ENCODE peak calls at places on chromosomes 4 and X, in ten cellular contexts. J is NCI-H1092; L is HS-27A; T is activated T-cell treated with anti-CD3 and anti-CD28 coated beads, Interleukin-2, amount 50 U/mL, for 48 hours; Y is HL-60; S is M059J; G is stromal cell of bone marrow; Q is sciatic nerve; Z is stimulated activated CD8-positive, alpha-beta memory T cell treated with anti-CD3 and anti-CD28 coated beads, Interleukin-7, amount 100 ng/mL, for 1 hour; F is lower leg skin. H is an unnamed sample.

GRCh38 chrX:153351981-153352380 is 18.0 kb downstream of the ZNF275 start:
- DNase-seq in L (no peak), J (no peak), S (no peak), G (no peak), Q (no peak), F (no peak), Z (no peak), T (no peak), Y (no peak), H (no peak)

GRCh38 chr4:7025040-7025602 is 18.1 kb upstream of the TADA2B start:
- DNase-seq in S (no peak), L (no peak), F (no peak), Y (no peak), G (no peak), T (no peak), J (no peak), Z (no peak), Q (no peak), H (no peak)

GRCh38 chr4:172163215-172163614 is 350.0 kb downstream of the GALNTL6 start:
- DNase-seq in J (no peak), T (no peak), S (no peak), L (no peak), Q (no peak), G (no peak), Y (no peak), Z (no peak), F (no peak), H (no peak)

GRCh38 chr4:53346920-53347852 is 18.7 kb downstream of the SCFD2 start:
- DNase-seq in G (peak), S (peak), T (no peak), F (no peak), J (no peak), Y (no peak), Z (no peak), L (no peak), Q (no peak), H (no peak)

GRCh38 chr4:126264839-126265238 is 950.1 kb downstream of the FAT4 start:
- DNase-seq in S (peak), T (no peak), L (no peak), Q (no peak), Z (no peak), J (no peak), F (no peak), Y (no peak), G (peak), H (no peak)

GRCh38 chr4:581181-581580 is 5.1 kb upstream of the TMEM271 start:
- DNase-seq in J (no peak), F (no peak), S (no peak), Q (no peak), L (no peak), Z (no peak), Y (no peak), G (no peak), T (no peak), H (no peak)

GRCh38 chrX:29478336-29479069 is 736.9 kb upstream of the MAGEB2 start:
- DNase-seq in S (peak), G (no peak), F (no peak), Z (no peak), Q (no peak), Y (no peak), J (no peak), L (no peak), T (no peak), H (no peak)

GRCh38 chrX:2711441-2711840 is 20.3 kb downstream of the CD99 start:
- DNase-seq in L (no peak), F (no peak), G (no peak), T (no peak), Y (no peak), S (no peak), Z (no peak), J (no peak), Q (no peak), H (no peak)

GRCh38 chr4:70601422-70602039 is 9.5 kb downstream of the AMBN start:
- DNase-seq in J (peak), G (peak), Z (peak), T (peak), F (peak), L (peak), S (peak), Q (no peak), Y (peak), H (peak)

GRCh38 chr4:37516057-37516775 is 170.0 kb downstream of the RELL1 start:
- DNase-seq in G (no peak), Q (no peak), S (no peak), F (no peak), L (peak), T (no peak), Y (no peak), J (no peak), Z (no peak), H (no peak)

GRCh38 chr4:140237616-140238352 is 83.8 kb upstream of the MAML3 start:
- DNase-seq in T (no peak), Q (peak), Z (no peak), F (peak), S (peak), L (no peak), J (peak), G (peak), Y (peak), H (peak)

GRCh38 chr4:26034849-26035248 is 120.8 kb downstream of the SMIM20 start:
- DNase-seq in Y (no peak), Z (no peak), F (no peak), S (no peak), T (peak), J (no peak), G (no peak), L (no peak), Q (no peak), H (no peak)

GRCh38 chrX:48003367-48003757 is 427 bp downstream of the ZNF182 start:
- DNase-seq in S (no peak), G (no peak), J (no peak), F (no peak), Y (no peak), Q (no peak), T (no peak), Z (no peak), L (no peak), H (no peak)

GRCh38 chr4:8920289-8920965 is 48.8 kb upstream of the HMX1 start:
- DNase-seq in F (peak), J (no peak), G (no peak), Y (no peak), T (peak), Q (peak), L (no peak), Z (no peak), S (no peak), H (no peak)

GRCh38 chrX:151363316-151363715 is 33.7 kb upstream of the VMA21 start:
- DNase-seq in J (no peak), Y (no peak), Z (no peak), S (no peak), F (no peak), L (no peak), G (no peak), Q (no peak), T (no peak), H (no peak)

GRCh38 chrX:48741834-48742233 is 19.7 kb upstream of the GLOD5 start:
- DNase-seq in Y (no peak), S (no peak), Q (no peak), L (no peak), T (no peak), F (no peak), J (no peak), G (no peak), Z (no peak), H (no peak)